ENCODE peak calls at places on chromosomes 6 and 20, in four cellular contexts. One of them, this sample, is unnamed.

GRCh38 chr20:3759316-3759715 is 8.2 kb downstream of the ADISSP start:
- DNase-seq in H1: no peak
- DNase-seq in IMR-90: no peak
- DNase-seq in H9: no peak
- DNase-seq in this sample: no peak

GRCh38 chr6:161463061-161463460 is 189.2 kb upstream of the AGPAT4 start:
- DNase-seq in H9: no peak
- DNase-seq in IMR-90: no peak
- DNase-seq in H1: no peak
- DNase-seq in this sample: no peak

GRCh38 chr6:32852018-32852843 is 1.3 kb downstream of the TAP1 start:
- DNase-seq in H9: no peak
- DNase-seq in H1: no peak
- DNase-seq in IMR-90: no peak
- DNase-seq in this sample: no peak

GRCh38 chr6:97626586-97627441 is 343.8 kb upstream of the MMS22L start:
- DNase-seq in H1: no peak
- DNase-seq in H9: no peak
- DNase-seq in IMR-90: peak; percentile 3
- DNase-seq in this sample: no peak

GRCh38 chr20:39214778-39215177 is 252.6 kb downstream of the DHX35 start:
- DNase-seq in H1: no peak
- DNase-seq in IMR-90: no peak
- DNase-seq in H9: peak; percentile 50
- DNase-seq in this sample: peak; percentile 36

GRCh38 chr20:59137532-59137931 is 26.1 kb upstream of the ZNF831 start:
- DNase-seq in H1: no peak
- DNase-seq in IMR-90: no peak
- DNase-seq in H9: no peak
- DNase-seq in this sample: no peak

GRCh38 chr6:155701342-155701741 is 245.7 kb upstream of the NOX3 start:
- DNase-seq in H1: no peak
- DNase-seq in IMR-90: no peak
- DNase-seq in H9: no peak
- DNase-seq in this sample: peak; percentile 89

GRCh38 chr6:98839788-98840361 is 5.5 kb downstream of the POU3F2 start:
- DNase-seq in H1: no peak
- DNase-seq in IMR-90: peak; percentile 8
- DNase-seq in H9: no peak
- DNase-seq in this sample: peak; percentile 68

GRCh38 chr20:29408034-29408695 is 1849.3 kb upstream of the DEFB115 start:
- DNase-seq in H9: no peak
- DNase-seq in H1: no peak
- DNase-seq in IMR-90: no peak
- DNase-seq in this sample: no peak

GRCh38 chr6:149862901-149863595 is 1.1 kb downstream of the LRP11 start:
- DNase-seq in H1: no peak
- DNase-seq in H9: peak; percentile 51
- DNase-seq in IMR-90: peak; percentile 57
- DNase-seq in this sample: peak; percentile 63

GRCh38 chr6:16760536-16761468 is at the start of gene ATXN1:
- DNase-seq in IMR-90: peak; percentile 65
- DNase-seq in H1: no peak
- DNase-seq in H9: peak; percentile 54
- DNase-seq in this sample: peak; percentile 78

GRCh38 chr6:33763483-33763882 is 16.8 kb upstream of the IP6K3 start:
- DNase-seq in IMR-90: no peak
- DNase-seq in H9: no peak
- DNase-seq in H1: no peak
- DNase-seq in this sample: no peak

GRCh38 chr20:17971571-17972013 is 2.8 kb downstream of the MGME1 start:
- DNase-seq in H1: no peak
- DNase-seq in IMR-90: peak; percentile 57
- DNase-seq in H9: no peak
- DNase-seq in this sample: peak; percentile 84

GRCh38 chr6:32662836-32663235 is 3.6 kb downstream of the HLA-DQB1 start:
- DNase-seq in IMR-90: no peak
- DNase-seq in H9: no peak
- DNase-seq in H1: no peak
- DNase-seq in this sample: no peak

GRCh38 chr6:133889557-133890301 is 816 bp downstream of the TCF21 start:
- DNase-seq in H9: peak; percentile 65
- DNase-seq in IMR-90: peak; percentile 73
- DNase-seq in H1: no peak
- DNase-seq in this sample: peak; percentile 63

GRCh38 chr6:89989742-89990141 is 95.5 kb downstream of the GJA10 start:
- DNase-seq in H9: no peak
- DNase-seq in IMR-90: peak; percentile 94
- DNase-seq in H1: no peak
- DNase-seq in this sample: peak; percentile 16

GRCh38 chr20:34111057-34111711 is 859 bp downstream of the EIF2S2 start:
- DNase-seq in H9: no peak
- DNase-seq in H1: no peak
- DNase-seq in IMR-90: peak; percentile 71
- DNase-seq in this sample: peak; percentile 66

GRCh38 chr20:54140927-54141566 is 32.7 kb downstream of the CYP24A1 start:
- DNase-seq in H9: no peak
- DNase-seq in IMR-90: peak; percentile 58
- DNase-seq in H1: no peak
- DNase-seq in this sample: peak; percentile 11

GRCh38 chr6:80638222-80639055 is 532.0 kb downstream of the BCKDHB start:
- DNase-seq in IMR-90: peak; percentile 99
- DNase-seq in H9: peak; percentile 53
- DNase-seq in H1: peak; percentile 23
- DNase-seq in this sample: peak; percentile 94

GRCh38 chr20:38278763-38279162 is 18.2 kb upstream of the KIAA1755 start:
- DNase-seq in H1: no peak
- DNase-seq in IMR-90: no peak
- DNase-seq in H9: no peak
- DNase-seq in this sample: no peak

GRCh38 chr6:135532559-135532958 is 35.0 kb upstream of the AHI1 start:
- DNase-seq in H9: no peak
- DNase-seq in IMR-90: no peak
- DNase-seq in H1: no peak
- DNase-seq in this sample: no peak
- H4K5ac ChIP-seq in H9: no peak overlapping the region
- H4K5ac ChIP-seq in IMR-90: no peak overlapping the region
- H4K5ac ChIP-seq in H1: no peak overlapping the region
- H4K5ac ChIP-seq in this sample: no peak overlapping the region

GRCh38 chr20:36018208-36018988 is 50.0 kb downstream of the CNBD2 start:
- DNase-seq in H9: no peak
- DNase-seq in IMR-90: no peak
- DNase-seq in H1: no peak
- DNase-seq in this sample: no peak
- H3K4me2 ChIP-seq in H9: no peak overlapping the region
- H3K4me2 ChIP-seq in IMR-90: no peak overlapping the region
- H3K4me2 ChIP-seq in H1: no peak overlapping the region
- H3K4me2 ChIP-seq in this sample: no peak overlapping the region

GRCh38 chr6:157741889-157742615 is 81.0 kb upstream of the SNX9 start:
- DNase-seq in IMR-90: no peak
- DNase-seq in H1: no peak
- DNase-seq in H9: no peak
- DNase-seq in this sample: peak; percentile 47
- H4K5ac ChIP-seq in IMR-90: no peak overlapping the region
- H4K5ac ChIP-seq in H1: no peak overlapping the region
- H4K5ac ChIP-seq in H9: no peak overlapping the region
- H4K5ac ChIP-seq in this sample: no peak overlapping the region

GRCh38 chr6:37004044-37004984 is 1.1 kb upstream of the FGD2 start:
- DNase-seq in H1: no peak
- DNase-seq in H9: no peak
- DNase-seq in IMR-90: no peak
- DNase-seq in this sample: no peak
- H3K4me2 ChIP-seq in H1: no peak overlapping the region
- H3K4me2 ChIP-seq in H9: no peak overlapping the region
- H3K4me2 ChIP-seq in IMR-90: no peak overlapping the region
- H3K4me2 ChIP-seq in this sample: no peak overlapping the region

GRCh38 chr6:107033136-107033535 is 5.1 kb downstream of the MTRES1 start:
- DNase-seq in IMR-90: peak; percentile 8
- DNase-seq in H9: no peak
- DNase-seq in H1: no peak
- DNase-seq in this sample: no peak
- H4K5ac ChIP-seq in IMR-90: no peak overlapping the region
- H4K5ac ChIP-seq in H9: no peak overlapping the region
- H4K5ac ChIP-seq in H1: no peak overlapping the region
- H4K5ac ChIP-seq in this sample: no peak overlapping the region

GRCh38 chr6:31114970-31115849 is 610 bp downstream of the PSORS1C1 start:
- DNase-seq in IMR-90: peak; percentile 42
- DNase-seq in H1: no peak
- DNase-seq in H9: no peak
- DNase-seq in this sample: peak; percentile 70
- H3K4me2 ChIP-seq in IMR-90: peak overlapping the region; percentile 3
- H3K4me2 ChIP-seq in H1: no peak overlapping the region
- H3K4me2 ChIP-seq in H9: no peak overlapping the region
- H3K4me2 ChIP-seq in this sample: no peak overlapping the region

GRCh38 chr6:7896465-7896987 is 14.1 kb downstream of the TXNDC5 start:
- DNase-seq in H9: no peak
- DNase-seq in H1: no peak
- DNase-seq in IMR-90: no peak
- DNase-seq in this sample: no peak
- H4K5ac ChIP-seq in H9: no peak overlapping the region
- H4K5ac ChIP-seq in H1: no peak overlapping the region
- H4K5ac ChIP-seq in IMR-90: no peak overlapping the region
- H4K5ac ChIP-seq in this sample: no peak overlapping the region